ENCODE peak calls at places on chromosomes 1 and 21, in four cellular contexts. I, R, F and M are unnamed samples.

GRCh38 chr1:196546272-196547245 is 61.7 kb downstream of the KCNT2 start:
- DNase-seq in F (no peak), I (no peak), R (no peak), M (no peak)

GRCh38 chr1:27026621-27027574 is 14.2 kb upstream of the TENT5B start:
- DNase-seq in I (peak), R (peak), F (no peak), M (peak)

GRCh38 chr1:200535605-200536004 is 84.9 kb downstream of the KIF14 start:
- DNase-seq in I (peak), F (peak), R (no peak), M (peak)

GRCh38 chr1:172533511-172534116 is 664 bp downstream of the SUCO start:
- DNase-seq in R (peak), F (peak), I (no peak), M (peak)

GRCh38 chr1:150061632-150062101 is 5.9 kb upstream of the VPS45 start:
- DNase-seq in R (no peak), F (no peak), I (no peak), M (no peak)

GRCh38 chr1:189775343-189775742 is 702.3 kb downstream of the BRINP3 start:
- DNase-seq in R (no peak), F (peak), I (no peak), M (no peak)

GRCh38 chr21:33559813-33560212 is 17.0 kb downstream of the SON start:
- DNase-seq in F (no peak), I (no peak), R (no peak), M (no peak)

GRCh38 chr1:201885531-201886075 is 3.1 kb upstream of the SHISA4 start:
- DNase-seq in I (no peak), R (peak), F (no peak), M (no peak)

GRCh38 chr1:44672956-44673674 is 1.2 kb downstream of the TMEM53 start:
- DNase-seq in R (no peak), F (no peak), I (no peak), M (no peak)

GRCh38 chr1:4512622-4513021 is 141.8 kb upstream of the AJAP1 start:
- DNase-seq in F (no peak), R (no peak), I (no peak), M (no peak)

GRCh38 chr1:28062806-28063205 is 25.6 kb downstream of the EYA3 start:
- DNase-seq in R (no peak), I (no peak), F (no peak), M (no peak)

GRCh38 chr1:51924455-51924854 is 45.9 kb upstream of the NRDC start:
- DNase-seq in R (no peak), I (no peak), F (no peak), M (no peak)

GRCh38 chr1:53326598-53327182 is 1.2 kb downstream of the LRP8 start:
- DNase-seq in R (peak), F (no peak), I (no peak), M (peak)

GRCh38 chr1:103986792-103987191 is 237.1 kb downstream of the AMY1C start:
- DNase-seq in F (no peak), I (no peak), R (no peak), M (no peak)

GRCh38 chr1:171751208-171751607 is 9.3 kb upstream of the VAMP4 start:
- DNase-seq in I (no peak), R (no peak), F (no peak), M (no peak)

GRCh38 chr1:57254006-57254405 is 169.9 kb downstream of the DAB1 start:
- DNase-seq in R (no peak), I (no peak), F (no peak), M (no peak)

GRCh38 chr1:23080885-23081284 is 61.6 kb downstream of the KDM1A start:
- DNase-seq in F (no peak), I (no peak), R (no peak), M (no peak)

GRCh38 chr1:100448371-100448770 is 89.6 kb upstream of the GPR88 start:
- DNase-seq in F (no peak), I (no peak), R (no peak), M (no peak)

GRCh38 chr1:211908453-211908852 is 77.9 kb upstream of the LPGAT1 start:
- DNase-seq in R (no peak), F (no peak), I (no peak), M (no peak)

GRCh38 chr21:41167348-41168342 is at the start of gene BACE2:
- DNase-seq in I (peak), R (peak), F (no peak), M (peak)

GRCh38 chr1:201789245-201789644 is 39.7 kb upstream of the IPO9 start:
- DNase-seq in R (no peak), I (no peak), F (no peak), M (no peak)

GRCh38 chr1:53104289-53104913 is 38.0 kb downstream of the SLC1A7 start:
- DNase-seq in R (no peak), F (no peak), I (no peak), M (no peak)

GRCh38 chr1:197444754-197445153 is 176.7 kb downstream of the CRB1 start:
- DNase-seq in R (no peak), I (no peak), F (no peak), M (no peak)

GRCh38 chr1:4088676-4089075 is 188.6 kb upstream of the C1orf174 start:
- DNase-seq in F (no peak), I (no peak), R (no peak), M (no peak)

GRCh38 chr1:9844106-9844505 is 20.3 kb upstream of the CLSTN1 start:
- DNase-seq in F (no peak), R (no peak), I (no peak), M (no peak)

GRCh38 chr1:231049121-231049979 is 9.3 kb upstream of the FAM89A start:
- DNase-seq in I (no peak), F (no peak), R (no peak), M (no peak)

GRCh38 chr1:156143765-156144489 is 9.5 kb upstream of the SEMA4A start:
- DNase-seq in F (no peak), R (no peak), I (no peak), M (no peak)

GRCh38 chr1:247362074-247362597 is 30.5 kb upstream of the ZNF496 start:
- DNase-seq in R (no peak), I (no peak), F (no peak), M (no peak)

GRCh38 chr1:18748435-18748834 is 111.0 kb downstream of the TAS1R2 start:
- DNase-seq in R (no peak), F (no peak), I (no peak), M (no peak)

GRCh38 chr1:219085082-219085481 is 88.6 kb upstream of the LYPLAL1 start:
- DNase-seq in F (no peak), R (no peak), I (no peak), M (no peak)

GRCh38 chr1:11658542-11658941 is 3.9 kb downstream of the FBXO44 start:
- DNase-seq in I (no peak), F (no peak), R (no peak), M (no peak)

GRCh38 chr1:229691362-229691761 is 65.3 kb downstream of the URB2 start:
- DNase-seq in R (no peak), F (no peak), I (no peak), M (peak)

GRCh38 chr21:45499201-45499750 is 43.0 kb downstream of the SLC19A1 start:
- DNase-seq in R (no peak), I (no peak), F (no peak), M (no peak)
- TF ChIP-seq ELF4 in R (no peak), I (no peak), F (no peak), M (no peak)

GRCh38 chr1:86487131-86487804 is 18.5 kb downstream of the CLCA1 start:
- DNase-seq in I (no peak), F (no peak), R (no peak), M (no peak)
- TF ChIP-seq SP1 in I (no peak), F (no peak), R (no peak), M (no peak)

DNA sequence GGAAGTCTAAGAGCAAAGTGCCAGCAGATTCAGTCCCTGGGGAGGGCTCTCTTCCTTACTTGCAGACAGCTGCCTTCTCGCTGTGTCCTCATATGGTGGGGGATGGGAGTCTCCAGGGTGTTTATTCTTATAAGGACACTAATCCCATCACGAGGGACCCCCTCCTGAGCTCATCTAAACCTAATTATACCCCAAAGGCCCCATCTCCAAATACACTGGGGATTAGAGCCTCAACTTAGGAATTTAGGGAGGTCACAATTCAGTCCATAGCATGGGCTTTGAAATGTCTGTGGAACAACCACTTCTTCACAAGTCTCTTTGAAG is 34.7 kb upstream of the ZC3H12A start:
- DNase-seq in F (no peak), R (no peak), I (no peak), M (no peak)
- TF ChIP-seq ELF4 in F (no peak), R (no peak), I (no peak), M (no peak)

GRCh38 chr21:44999428-44999971 is 59.7 kb downstream of the SLX9 start:
- DNase-seq in F (no peak), R (no peak), I (no peak), M (no peak)
- TF ChIP-seq SP1 in F (no peak), R (no peak), I (no peak), M (no peak)

GRCh38 chr1:94486990-94487389 is 54.6 kb downstream of the F3 start:
- DNase-seq in R (no peak), I (no peak), F (no peak), M (no peak)

GRCh38 chr1:94479682-94480081 is 61.5 kb downstream of the ABCD3 start:
- DNase-seq in R (no peak), F (no peak), I (no peak), M (no peak)

GRCh38 chr1:94481473-94481933 is 60.1 kb downstream of the F3 start:
- DNase-seq in I (peak), F (peak), R (peak), M (peak)
- TF ChIP-seq ELF4 in I (no peak), F (no peak), R (no peak), M (no peak)

GRCh38 chr21:45328198-45329087 is 40.7 kb upstream of the POFUT2 start:
- DNase-seq in R (no peak), I (no peak), F (no peak), M (no peak)
- TF ChIP-seq SP1 in R (no peak), I (no peak), F (no peak), M (no peak)

GRCh38 chr1:173717238-173717637 is 2.5 kb downstream of the KLHL20 start:
- DNase-seq in F (peak), R (no peak), I (no peak), M (no peak)
- TF ChIP-seq ELF4 in F (no peak), R (no peak), I (no peak), M (no peak)

DNA sequence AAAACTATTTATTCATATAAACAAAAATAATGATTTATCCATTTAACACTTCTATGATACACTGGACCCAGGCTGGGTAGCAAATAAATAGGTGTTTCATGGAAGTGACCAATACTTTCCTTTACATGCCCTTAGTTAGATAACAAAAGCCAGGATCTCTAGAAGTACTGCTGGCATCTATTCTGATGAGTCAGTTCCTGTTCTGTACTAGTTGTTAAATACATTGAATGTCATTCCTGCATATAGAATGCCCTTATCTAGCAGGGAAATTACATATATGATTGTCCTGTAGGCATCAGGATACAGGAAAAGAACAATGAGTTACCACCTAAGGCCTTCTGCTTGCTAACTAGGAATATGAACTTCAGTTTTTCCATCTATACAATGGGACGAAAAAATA is 130.8 kb downstream of the HFM1 start:
- DNase-seq in F (no peak), R (no peak), I (no peak), M (no peak)
- TF ChIP-seq SP1 in F (no peak), R (no peak), I (no peak), M (no peak)